ENCODE peak calls at places on chromosome X, in six cellular contexts. K, B, L, C, P and O are unnamed samples.

GRCh38 chrX:15158736-15159406 is 111.0 kb downstream of the ASB9 start:
- DNase-seq in L (no peak), K (no peak), P (no peak), B (no peak), C (no peak), O (no peak)

GRCh38 chrX:29172880-29173279 is 585.6 kb downstream of the IL1RAPL1 start:
- DNase-seq in L (no peak), P (no peak), B (no peak), C (peak), K (peak), O (no peak)

GRCh38 chrX:110087485-110088356 is 84.8 kb downstream of the TMEM164 start:
- DNase-seq in B (peak), K (peak), P (no peak), C (peak), L (no peak), O (no peak)

GRCh38 chrX:66731398-66731797 is 92.5 kb upstream of the EDA2R start:
- DNase-seq in B (peak), C (peak), K (peak), L (no peak), P (no peak), O (no peak)

GRCh38 chrX:76183289-76184057 is 10.6 kb downstream of the PBDC1 start:
- DNase-seq in B (peak), L (no peak), C (peak), P (no peak), K (peak), O (no peak)

GRCh38 chrX:30713061-30713525 is 59.9 kb downstream of the GK start:
- DNase-seq in L (peak), P (no peak), B (peak), C (peak), K (peak), O (no peak)

GRCh38 chrX:49165901-49166881 is 3.6 kb downstream of the MAGIX start:
- DNase-seq in P (no peak), K (peak), L (peak), C (peak), B (peak), O (peak)

GRCh38 chrX:28552322-28552721 is 34.9 kb upstream of the IL1RAPL1 start:
- DNase-seq in C (peak), B (no peak), P (no peak), L (no peak), K (peak), O (no peak)

GRCh38 chrX:68909945-68910344 is 81.1 kb downstream of the EFNB1 start:
- DNase-seq in P (no peak), L (no peak), C (no peak), K (no peak), B (no peak), O (no peak)

GRCh38 chrX:24694825-24695224 is 1.1 kb downstream of the POLA1 start:
- DNase-seq in B (no peak), P (no peak), L (no peak), K (no peak), C (peak), O (no peak)

GRCh38 chrX:11555759-11556158 is 110.0 kb downstream of the ARHGAP6 start:
- DNase-seq in L (no peak), K (no peak), B (no peak), P (no peak), C (no peak), O (no peak)

GRCh38 chrX:109590176-109590575 is 34.8 kb downstream of the KCNE5 start:
- DNase-seq in P (no peak), C (no peak), B (no peak), K (no peak), L (no peak), O (no peak)

GRCh38 chrX:13653022-13653693 is at the start of gene TCEANC:
- DNase-seq in B (peak), K (peak), C (peak), P (peak), L (peak), O (peak)

GRCh38 chrX:10549280-10549679 is 71.1 kb downstream of the MID1 start:
- DNase-seq in P (no peak), L (no peak), B (peak), C (no peak), K (no peak), O (no peak)

GRCh38 chrX:153642313-153642654 is 4.7 kb upstream of the DUSP9 start:
- DNase-seq in P (no peak), K (no peak), L (no peak), B (no peak), C (no peak), O (no peak)

GRCh38 chrX:17685026-17685425 is 52.3 kb upstream of the SCML1 start:
- DNase-seq in B (no peak), C (no peak), K (no peak), P (no peak), L (no peak), O (no peak)

GRCh38 chrX:10450229-10450958 is 170.0 kb downstream of the MID1 start:
- DNase-seq in B (peak), K (peak), C (peak), P (no peak), L (no peak), O (no peak)

GRCh38 chrX:149074429-149074828 is 430.7 kb downstream of the IDS start:
- DNase-seq in P (no peak), L (peak), C (no peak), K (no peak), B (peak), O (no peak)

GRCh38 chrX:139832728-139833309 is 100.0 kb downstream of the ATP11C start:
- DNase-seq in L (no peak), P (no peak), B (no peak), K (no peak), C (no peak), O (no peak)

GRCh38 chrX:137354851-137355250 is 211.1 kb upstream of the ZIC3 start:
- DNase-seq in C (no peak), B (no peak), K (no peak), P (no peak), L (no peak), O (no peak)

GRCh38 chrX:10104958-10105658 is 51.7 kb upstream of the CLCN4 start:
- DNase-seq in B (no peak), L (no peak), P (no peak), C (no peak), K (no peak), O (no peak)

GRCh38 chrX:57156397-57157049 is 19.3 kb upstream of the SPIN2A start:
- DNase-seq in B (no peak), L (no peak), C (peak), P (no peak), K (peak), O (peak)
- TF ChIP-seq CTCF in B (peak), L (no peak), C (peak), P (no peak), K (peak), O (peak)

DNA sequence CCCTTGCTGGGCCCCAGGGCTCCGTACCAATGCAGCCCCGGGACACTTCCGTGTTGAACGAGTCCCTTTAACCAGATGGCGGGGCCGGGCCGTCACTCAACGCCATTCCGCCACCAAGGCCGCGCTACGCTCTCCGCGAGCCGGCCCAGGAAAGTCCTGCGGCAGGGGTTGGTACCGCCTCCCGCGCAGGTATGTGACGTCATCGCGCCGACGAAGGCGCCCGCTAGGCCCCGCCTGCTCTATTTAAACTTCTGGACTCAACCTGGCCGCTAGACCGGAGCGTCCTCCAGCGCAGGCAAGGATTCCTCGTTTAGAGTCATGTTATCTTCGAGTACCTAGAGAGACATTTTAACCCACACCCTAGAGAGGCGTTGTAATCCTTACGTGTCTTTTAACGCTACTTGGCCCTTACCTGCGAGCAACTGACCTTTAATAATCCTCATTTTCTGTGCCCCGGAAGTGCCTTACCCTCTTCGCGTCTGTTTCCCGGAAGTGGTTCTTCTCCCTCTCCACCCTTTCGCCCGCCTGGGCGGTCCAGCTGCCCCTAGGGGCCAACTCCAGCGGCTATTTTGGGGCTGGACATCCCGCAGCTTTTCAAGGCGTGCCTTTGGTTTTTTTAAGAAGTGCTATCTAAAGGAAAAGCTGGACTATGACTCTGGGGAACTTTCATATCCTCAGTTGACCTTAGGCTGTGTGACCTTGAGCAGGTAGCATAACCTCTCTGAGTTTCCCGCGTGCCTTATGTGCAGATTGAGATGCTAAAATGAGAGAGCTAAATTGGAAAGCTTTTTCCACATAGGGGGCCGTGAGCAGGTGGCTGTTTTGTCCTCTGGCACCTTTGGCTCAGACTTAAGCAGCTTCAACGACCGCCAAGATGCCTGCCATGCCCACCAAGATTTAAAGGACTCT is at the start of gene PNPLA4:
- DNase-seq in B (peak), K (peak), C (peak), L (peak), P (peak), O (peak)
- TF ChIP-seq CTCF in B (peak), K (no peak), C (no peak), L (no peak), P (no peak), O (no peak)

DNA sequence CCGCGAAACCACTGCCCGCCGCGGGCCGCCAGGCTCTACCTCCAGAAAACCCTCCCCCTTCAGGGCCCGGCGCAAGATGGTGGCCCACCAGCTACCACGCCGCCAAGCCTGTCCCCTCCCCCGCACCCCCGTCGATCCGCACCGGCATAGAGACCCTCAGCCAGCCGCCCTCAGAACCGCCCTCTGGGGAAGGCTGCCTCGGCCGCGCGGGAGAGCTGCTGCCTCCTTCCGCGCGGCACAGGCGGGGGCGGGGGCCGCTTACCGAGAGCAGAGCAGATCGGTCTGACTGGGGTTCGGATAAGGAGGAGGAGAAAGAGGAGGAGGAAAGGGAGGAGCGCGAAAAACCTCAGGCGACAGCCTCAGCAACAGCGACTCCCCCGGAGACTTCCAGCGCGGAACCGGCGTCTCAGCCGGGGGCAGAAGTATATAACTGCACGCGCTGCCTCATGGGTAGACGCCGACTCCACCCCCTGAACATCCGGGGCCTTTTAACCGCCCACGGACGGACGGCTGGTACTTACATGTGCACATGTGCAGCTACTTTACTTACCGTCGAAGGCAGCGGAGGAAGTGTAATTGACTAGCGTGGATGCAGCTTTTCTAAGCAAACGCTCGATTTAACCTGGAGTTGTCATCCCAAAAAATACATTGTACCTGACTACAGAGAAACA is at the start of gene ZNF280C:
- DNase-seq in C (peak), P (peak), K (peak), B (peak), L (peak), O (peak)
- TF ChIP-seq CTCF in C (peak), P (peak), K (no peak), B (no peak), L (no peak), O (peak)

GRCh38 chrX:105173071-105173470 is 47.4 kb downstream of the TEX13A start:
- DNase-seq in B (no peak), L (no peak), K (no peak), C (no peak), P (no peak), O (no peak)

DNA sequence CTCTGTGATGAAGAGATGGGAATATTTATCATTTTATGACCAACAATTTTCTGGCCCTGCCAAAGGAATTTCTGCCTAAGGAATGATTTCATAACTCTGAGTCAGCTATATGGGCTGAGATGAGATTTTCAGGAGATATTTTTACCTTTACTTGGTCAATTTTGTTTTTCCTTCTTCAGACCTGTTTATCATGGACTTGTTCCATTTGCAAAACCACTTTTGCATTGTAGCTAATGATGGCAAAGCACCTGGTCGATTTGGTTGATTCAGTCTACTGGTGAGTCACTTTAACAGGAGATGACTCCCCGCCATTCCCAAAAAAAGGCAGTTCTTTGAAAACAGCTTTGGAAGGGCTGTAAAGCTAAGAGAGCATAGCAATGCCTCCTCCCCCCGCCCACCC is 53.3 kb downstream of the TEX13A start:
- DNase-seq in K (no peak), P (no peak), C (no peak), B (no peak), L (no peak), O (no peak)
- TF ChIP-seq CTCF in K (no peak), P (no peak), C (no peak), B (no peak), L (no peak), O (no peak)

DNA sequence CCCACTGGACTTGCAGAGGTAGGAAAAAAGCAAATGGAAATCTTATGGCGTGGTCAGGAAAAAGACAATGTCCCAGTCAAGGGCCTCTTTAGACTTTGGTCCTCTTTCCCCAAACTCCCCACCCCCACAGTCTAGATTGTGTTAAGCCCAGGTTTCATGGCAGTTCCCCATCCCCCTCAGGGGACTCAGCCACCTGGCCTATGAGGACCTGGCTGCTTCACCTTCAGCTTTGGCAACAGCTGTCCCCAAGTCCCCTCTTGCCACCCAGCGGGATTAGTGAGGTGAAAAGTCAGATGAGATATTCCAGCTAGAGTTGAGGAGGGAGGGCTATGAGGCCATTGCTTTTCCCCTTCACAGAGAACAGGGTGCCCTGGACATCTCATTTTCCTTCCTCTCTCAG is 457 bp downstream of the RIPPLY1 start:
- DNase-seq in K (no peak), P (no peak), L (no peak), C (no peak), B (no peak), O (no peak)
- TF ChIP-seq CTCF in K (no peak), P (no peak), L (no peak), C (no peak), B (no peak), O (no peak)

DNA sequence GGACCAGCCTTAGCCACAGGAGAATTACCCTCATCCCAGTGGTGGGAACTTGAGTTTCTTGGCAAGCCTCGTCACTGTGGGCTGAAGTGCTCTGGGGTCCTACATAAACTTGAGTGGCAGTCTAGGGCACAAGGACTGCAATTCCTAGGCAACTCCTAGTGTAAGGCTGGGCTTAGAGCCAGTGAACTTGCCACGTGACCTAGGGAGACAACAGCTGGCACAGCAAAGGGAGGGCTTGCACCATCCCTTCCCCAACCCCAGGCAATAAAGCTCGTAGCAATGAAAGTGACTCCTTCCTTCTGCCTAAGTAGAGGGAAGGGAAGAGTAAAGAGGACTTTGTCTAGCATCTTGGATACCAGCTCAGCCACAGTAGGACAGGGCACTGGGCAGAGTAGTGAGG is 81.8 kb downstream of the TEX11 start:
- DNase-seq in B (no peak), K (no peak), P (no peak), C (no peak), L (no peak), O (peak)
- TF ChIP-seq CTCF in B (no peak), K (no peak), P (no peak), C (no peak), L (no peak), O (no peak)

DNA sequence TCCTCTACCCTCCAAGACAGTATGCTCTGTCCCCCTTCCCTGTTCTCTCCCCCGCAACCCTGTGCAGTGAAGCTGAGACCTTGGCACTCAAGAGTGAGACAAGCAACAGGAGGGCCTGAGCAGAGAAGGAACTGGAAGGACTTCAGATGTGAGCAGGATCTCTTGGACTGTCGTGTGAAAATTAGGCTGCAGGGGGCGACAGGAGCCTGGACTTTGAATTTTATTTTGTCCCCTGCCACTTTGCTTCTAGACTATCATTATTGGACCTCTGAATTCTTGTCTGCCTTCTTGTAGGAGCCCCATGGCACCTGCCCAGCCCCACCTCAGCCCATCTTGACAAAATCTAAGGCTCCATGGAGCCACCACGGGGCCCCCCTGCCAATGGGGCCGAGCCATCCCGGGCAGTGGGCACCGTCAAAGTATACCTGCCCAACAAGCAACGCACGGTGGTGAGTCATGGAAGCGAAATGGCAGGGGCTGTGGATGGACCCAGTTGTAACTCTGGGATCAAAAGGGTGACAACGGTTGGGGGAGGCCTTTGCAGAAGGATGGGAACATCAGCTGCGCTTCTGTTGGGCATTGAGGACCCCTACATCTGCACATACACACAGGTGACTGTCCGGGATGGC is 1.7 kb downstream of the ARAF start:
- DNase-seq in K (no peak), L (no peak), C (no peak), P (no peak), B (no peak), O (no peak)
- TF ChIP-seq CTCF in K (peak), L (no peak), C (peak), P (peak), B (peak), O (peak)